ENCODE peak calls at places on chromosome 16, in seven cellular contexts. W, B, T, O, A, P and Y are unnamed samples.

GRCh38 chr16:84144301-84144858 is 597 bp downstream of the HSDL1 start:
- DNase-seq in T (peak), O (peak), B (peak), A (no peak), P (peak), W (peak), Y (peak)

GRCh38 chr16:50540711-50541007 is 7.5 kb upstream of the NKD1 start:
- DNase-seq in W (no peak), B (no peak), T (no peak), O (no peak), A (no peak), P (no peak), Y (no peak)

GRCh38 chr16:67013823-67014640 is 14.9 kb upstream of the CBFB start:
- DNase-seq in T (peak), A (no peak), P (peak), W (peak), B (peak), O (peak), Y (peak)

GRCh38 chr16:88783391-88784073 is 1.5 kb downstream of the PIEZO1 start:
- DNase-seq in O (peak), W (peak), P (no peak), A (no peak), T (no peak), B (no peak), Y (no peak)

GRCh38 chr16:77759821-77760220 is 28.5 kb upstream of the VAT1L start:
- DNase-seq in W (no peak), B (no peak), O (no peak), A (no peak), P (no peak), T (no peak), Y (no peak)

GRCh38 chr16:82629441-82630027 is 2.8 kb downstream of the CDH13 start:
- DNase-seq in B (no peak), P (peak), O (peak), A (no peak), T (no peak), W (no peak), Y (no peak)

GRCh38 chr16:1461146-1461545 is 13.7 kb downstream of the CLCN7 start:
- DNase-seq in A (no peak), B (no peak), P (no peak), W (no peak), T (no peak), O (no peak), Y (no peak)

GRCh38 chr16:1094601-1095449 is 1.2 kb downstream of the C1QTNF8 start:
- DNase-seq in O (no peak), W (no peak), P (no peak), A (no peak), T (no peak), B (no peak), Y (no peak)

GRCh38 chr16:67111951-67112444 is 2.3 kb downstream of the PHAF1 start:
- DNase-seq in P (no peak), O (no peak), T (no peak), A (no peak), W (no peak), B (no peak), Y (no peak)

GRCh38 chr16:46756772-46757171 is 8.6 kb upstream of the MYLK3 start:
- DNase-seq in T (no peak), W (no peak), B (no peak), A (no peak), P (no peak), O (no peak), Y (no peak)

GRCh38 chr16:81136331-81137011 is 40.3 kb upstream of the GCSH start:
- DNase-seq in W (no peak), A (no peak), T (no peak), O (no peak), B (no peak), P (no peak), Y (no peak)

GRCh38 chr16:68237243-68238028 is 1.5 kb upstream of the ESRP2 start:
- DNase-seq in B (peak), W (peak), P (peak), T (no peak), O (peak), A (peak), Y (peak)

GRCh38 chr16:6492742-6493141 is 839.9 kb upstream of the RBFOX1 start:
- DNase-seq in W (no peak), O (no peak), B (no peak), A (no peak), P (no peak), T (no peak), Y (no peak)

GRCh38 chr16:9102379-9102778 is 10.9 kb downstream of the HAPSTR1 start:
- DNase-seq in T (no peak), B (no peak), O (peak), W (no peak), P (peak), A (no peak), Y (no peak)

GRCh38 chr16:80319181-80319580 is 221.6 kb upstream of the DYNLRB2 start:
- DNase-seq in W (no peak), T (no peak), A (no peak), B (no peak), O (peak), P (no peak), Y (no peak)

GRCh38 chr16:3601614-3602319 is 9.6 kb downstream of the SLX4 start:
- DNase-seq in A (no peak), O (no peak), P (no peak), T (no peak), B (no peak), W (no peak), Y (no peak)

GRCh38 chr16:27347930-27348685 is 34.3 kb downstream of the IL4R start:
- DNase-seq in T (no peak), A (no peak), P (peak), O (no peak), B (no peak), W (no peak), Y (no peak)